ENCODE peak calls at places on chromosome 11, in five cellular contexts. G, D, I, A and R are unnamed samples.

GRCh38 chr11:34805937-34806336 is 110.2 kb downstream of the APIP start:
- DNase-seq in G (no peak), D (no peak), I (no peak), A (no peak), R (no peak)

GRCh38 chr11:13262096-13262495 is 15.5 kb upstream of the BMAL1 start:
- DNase-seq in G (no peak), D (no peak), I (peak), A (no peak), R (no peak)

GRCh38 chr11:69382131-69383128 is 88.5 kb downstream of the MYEOV start:
- DNase-seq in G (no peak), D (peak), I (peak), A (no peak), R (peak)

GRCh38 chr11:35980646-35981402 is 37.0 kb downstream of the LDLRAD3 start:
- DNase-seq in G (no peak), D (no peak), I (no peak), A (no peak), R (no peak)

GRCh38 chr11:62104816-62105610 is 18.8 kb upstream of the INCENP start:
- DNase-seq in G (no peak), D (no peak), I (no peak), A (no peak), R (no peak)

GRCh38 chr11:3849297-3849874 is 6.1 kb upstream of the STIM1 start:
- DNase-seq in G (peak), D (no peak), I (no peak), A (peak), R (peak)

GRCh38 chr11:132126973-132127900 is 756.8 kb downstream of the NTM start:
- DNase-seq in G (no peak), D (no peak), I (no peak), A (peak), R (peak)

GRCh38 chr11:120566176-120566575 is 54.6 kb downstream of the GRIK4 start:
- DNase-seq in G (no peak), D (no peak), I (peak), A (no peak), R (no peak)

GRCh38 chr11:2312232-2313042 is 10.6 kb downstream of the TSPAN32 start:
- DNase-seq in G (no peak), D (no peak), I (no peak), A (no peak), R (peak)

GRCh38 chr11:14320020-14320419 is 39.0 kb downstream of the RRAS2 start:
- DNase-seq in G (no peak), D (peak), I (no peak), A (no peak), R (no peak)

GRCh38 chr11:78742430-78742829 is 167.8 kb upstream of the NARS2 start:
- DNase-seq in G (no peak), D (no peak), I (no peak), A (no peak), R (no peak)

GRCh38 chr11:123426766-123427165 is 3.3 kb upstream of the GRAMD1B start:
- DNase-seq in G (no peak), D (no peak), I (no peak), A (no peak), R (no peak)

GRCh38 chr11:66337103-66337899 is 1.1 kb upstream of the RIN1 start:
- DNase-seq in G (no peak), D (no peak), I (no peak), A (no peak), R (no peak)

GRCh38 chr11:106021181-106021966 is 666 bp downstream of the MSANTD4 start:
- DNase-seq in G (no peak), D (no peak), I (no peak), A (peak), R (peak)

GRCh38 chr11:125679397-125679796 is 1.2 kb downstream of the ACRV1 start:
- DNase-seq in G (no peak), D (no peak), I (peak), A (no peak), R (peak)

GRCh38 chr11:128095459-128096096 is 491.8 kb downstream of the ETS1 start:
- DNase-seq in G (no peak), D (no peak), I (peak), A (no peak), R (no peak)

GRCh38 chr11:133916790-133917440 is 39.9 kb downstream of the IGSF9B start:
- DNase-seq in G (no peak), D (no peak), I (no peak), A (no peak), R (no peak)

GRCh38 chr11:133920109-133920990 is 36.4 kb downstream of the IGSF9B start:
- DNase-seq in G (no peak), D (no peak), I (no peak), A (no peak), R (no peak)

GRCh38 chr11:133918606-133919260 is 38.0 kb downstream of the IGSF9B start:
- DNase-seq in G (no peak), D (no peak), I (no peak), A (no peak), R (peak)

GRCh38 chr11:133919330-133920108 is 37.2 kb downstream of the IGSF9B start:
- DNase-seq in G (no peak), D (no peak), I (no peak), A (no peak), R (peak)

GRCh38 chr11:133917921-133918605 is 38.7 kb downstream of the IGSF9B start:
- DNase-seq in G (no peak), D (no peak), I (no peak), A (no peak), R (peak)
- TF ChIP-seq REST in G (no peak), D (no peak), I (no peak), A (no peak), R (no peak)

GRCh38 chr11:7548659-7549283 is 35.0 kb downstream of the PPFIBP2 start:
- DNase-seq in G (no peak), D (no peak), I (peak), A (peak), R (peak)
- TF ChIP-seq REST in G (no peak), D (no peak), I (no peak), A (no peak), R (no peak)

GRCh38 chr11:58888579-58888978 is 44.1 kb upstream of the GLYATL2 start:
- DNase-seq in G (no peak), D (no peak), I (no peak), A (no peak), R (no peak)

GRCh38 chr11:58898106-58898505 is 41.2 kb upstream of the GLYATL1 start:
- DNase-seq in G (no peak), D (no peak), I (no peak), A (no peak), R (no peak)

GRCh38 chr11:58893899-58894298 is 45.4 kb upstream of the GLYATL1 start:
- DNase-seq in G (no peak), D (no peak), I (no peak), A (no peak), R (peak)
- TF ChIP-seq REST in G (no peak), D (no peak), I (no peak), A (no peak), R (no peak)

GRCh38 chr11:44853674-44854073 is 97.0 kb downstream of the TP53I11 start:
- DNase-seq in G (no peak), D (no peak), I (no peak), A (no peak), R (no peak)

GRCh38 chr11:44854146-44854545 is 96.5 kb downstream of the TP53I11 start:
- DNase-seq in G (no peak), D (no peak), I (no peak), A (no peak), R (no peak)

GRCh38 chr11:44852952-44853351 is 97.7 kb downstream of the TP53I11 start:
- DNase-seq in G (no peak), D (no peak), I (no peak), A (no peak), R (no peak)

GRCh38 chr11:44851496-44851895 is 99.2 kb downstream of the TP53I11 start:
- DNase-seq in G (no peak), D (no peak), I (no peak), A (no peak), R (no peak)

DNA sequence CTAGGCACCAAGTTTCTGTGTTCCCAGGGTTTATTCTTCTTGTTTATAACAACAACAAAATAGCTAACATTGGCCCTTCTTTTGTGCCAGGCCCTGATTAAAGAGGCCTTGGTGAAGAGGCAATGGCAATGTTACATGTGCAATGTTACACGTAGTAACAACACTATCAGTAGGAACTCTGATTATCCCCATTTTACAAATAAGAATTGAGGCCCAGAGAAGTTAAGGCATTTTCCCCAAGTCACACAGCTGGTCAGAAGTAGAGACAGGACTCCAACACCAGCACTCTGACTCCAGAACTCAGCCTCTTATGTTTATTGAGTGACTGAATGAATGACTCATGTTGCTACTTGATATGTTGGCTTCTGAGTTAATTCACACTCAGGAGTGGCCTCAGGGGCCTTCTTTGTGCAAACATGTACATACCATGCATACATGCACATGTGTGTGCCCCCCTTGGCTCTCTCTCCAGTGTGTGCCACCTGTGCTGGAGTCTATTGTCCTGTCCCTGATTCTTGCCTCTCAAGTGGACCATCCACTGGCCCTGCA is 98.5 kb downstream of the TP53I11 start:
- DNase-seq in G (no peak), D (no peak), I (no peak), A (no peak), R (no peak)
- TF ChIP-seq REST in G (no peak), D (no peak), I (no peak), A (no peak), R (no peak)

GRCh38 chr11:76551400-76551799 is 106.6 kb downstream of the EMSY start:
- DNase-seq in G (no peak), D (no peak), I (no peak), A (no peak), R (no peak)
- TF ChIP-seq REST in G (no peak), D (no peak), I (no peak), A (no peak), R (no peak)

GRCh38 chr11:11288972-11289616 is 64.0 kb downstream of the CSNK2A3 start:
- DNase-seq in G (no peak), D (no peak), I (no peak), A (no peak), R (no peak)

GRCh38 chr11:11291432-11292015 is 61.5 kb downstream of the CSNK2A3 start:
- DNase-seq in G (no peak), D (no peak), I (no peak), A (peak), R (no peak)

GRCh38 chr11:11293798-11294611 is 59.0 kb downstream of the CSNK2A3 start:
- DNase-seq in G (no peak), D (no peak), I (no peak), A (no peak), R (no peak)

GRCh38 chr11:11292839-11293238 is 60.2 kb downstream of the CSNK2A3 start:
- DNase-seq in G (no peak), D (no peak), I (no peak), A (no peak), R (no peak)

DNA sequence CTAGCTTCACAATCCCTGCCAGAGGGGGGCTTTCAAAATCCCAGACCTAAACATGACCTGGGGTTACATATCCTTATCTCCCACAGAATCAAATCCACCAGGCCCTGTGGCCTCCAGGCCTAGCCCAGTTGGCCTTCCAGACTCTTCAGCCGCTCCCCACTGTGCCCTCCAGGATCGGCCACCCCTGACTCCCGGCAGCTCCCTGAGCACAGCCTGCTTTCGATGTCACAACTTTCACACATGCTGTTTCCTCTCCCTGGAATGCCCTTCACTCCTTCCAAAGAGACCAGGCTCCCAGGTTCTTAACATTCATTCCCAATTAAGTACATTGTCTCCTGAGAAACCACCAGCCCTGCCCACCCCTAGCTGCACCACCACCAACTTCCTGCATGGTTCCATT is 62.7 kb downstream of the CSNK2A3 start:
- DNase-seq in G (no peak), D (no peak), I (no peak), A (no peak), R (no peak)
- TF ChIP-seq REST in G (no peak), D (no peak), I (no peak), A (no peak), R (no peak)